ENCODE peak calls at places on chromosome 9, in five cellular contexts. T, G, W, E and X are unnamed samples.

GRCh38 chr9:14366071-14366470 is 52.1 kb upstream of the NFIB start:
- DNase-seq in W (no peak), T (no peak), E (peak), G (peak), X (peak)

GRCh38 chr9:5920860-5921328 is 30.2 kb downstream of the MLANA start:
- DNase-seq in G (peak), T (no peak), W (no peak), E (no peak), X (peak)

GRCh38 chr9:117521293-117521692 is 106.4 kb upstream of the ASTN2 start:
- DNase-seq in W (no peak), E (no peak), T (no peak), G (no peak), X (no peak)

GRCh38 chr9:91047993-91048607 is 246.5 kb downstream of the SYK start:
- DNase-seq in W (no peak), T (peak), G (peak), E (peak), X (peak)

GRCh38 chr9:73869261-73869660 is 627.9 kb upstream of the RORB start:
- DNase-seq in E (peak), G (peak), T (no peak), W (peak), X (peak)

GRCh38 chr9:135786146-135786690 is 84.2 kb downstream of the KCNT1 start:
- DNase-seq in T (no peak), E (no peak), G (no peak), W (no peak), X (no peak)

GRCh38 chr9:135888126-135888765 is 19.1 kb downstream of the CAMSAP1 start:
- DNase-seq in G (no peak), E (no peak), T (no peak), W (no peak), X (no peak)

GRCh38 chr9:89022071-89022721 is 30.9 kb downstream of the S1PR3 start:
- DNase-seq in W (peak), E (peak), T (peak), G (peak), X (no peak)

GRCh38 chr9:98796364-98797101 is at the start of gene ANKS6:
- DNase-seq in G (peak), E (peak), T (peak), W (peak), X (peak)

GRCh38 chr9:137083418-137084004 is 3.3 kb upstream of the MAN1B1 start:
- DNase-seq in W (peak), G (peak), E (peak), T (peak), X (peak)

GRCh38 chr9:38421498-38422211 is 2.6 kb downstream of the IGFBPL1 start:
- DNase-seq in E (peak), G (no peak), W (no peak), T (no peak), X (no peak)

GRCh38 chr9:113274474-113275146 is 762 bp downstream of the CDC26 start:
- DNase-seq in E (peak), G (peak), T (no peak), W (peak), X (peak)

GRCh38 chr9:113275147-113276131 is at the start of the genes CDC26 and PRPF4:
- DNase-seq in W (peak), E (peak), T (peak), G (peak), X (peak)

GRCh38 chr9:113267911-113268563 is 7.3 kb downstream of the CDC26 start:
- DNase-seq in G (no peak), W (no peak), T (no peak), E (no peak), X (no peak)

GRCh38 chr9:113269355-113269754 is 6.0 kb downstream of the CDC26 start:
- DNase-seq in E (no peak), T (no peak), W (no peak), G (no peak), X (no peak)

DNA sequence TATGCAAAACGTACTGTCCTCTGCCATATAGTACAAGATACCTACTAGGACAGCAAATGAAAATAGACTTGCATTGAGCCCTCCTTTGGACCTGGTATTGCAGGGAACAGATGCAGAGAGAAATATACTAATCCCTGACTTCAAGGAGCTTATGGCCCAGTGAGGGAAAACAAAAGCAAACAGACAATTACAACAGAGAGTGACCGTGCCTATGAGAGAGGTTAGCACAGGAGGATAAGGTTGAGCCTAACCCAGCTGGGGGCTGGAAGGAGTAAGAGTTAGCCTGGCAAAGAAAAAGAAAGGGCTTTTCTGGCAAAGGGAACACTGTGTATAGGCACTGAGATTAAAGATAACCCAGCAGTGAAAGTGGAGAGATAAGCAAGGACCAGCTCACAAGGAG is 5.5 kb downstream of the CDC26 start:
- DNase-seq in G (no peak), T (no peak), E (no peak), W (no peak), X (no peak)
- H3K4me3 ChIP-seq in G (no peak), T (no peak), E (no peak), W (no peak), X (no peak)

GRCh38 chr9:36164361-36164760 is 4.8 kb upstream of the CCIN start:
- DNase-seq in G (no peak), T (no peak), W (no peak), E (no peak), X (no peak)

GRCh38 chr9:36162211-36162610 is 7.0 kb upstream of the CCIN start:
- DNase-seq in W (no peak), T (no peak), G (no peak), E (no peak), X (no peak)

GRCh38 chr9:36164989-36165388 is 4.2 kb upstream of the CCIN start:
- DNase-seq in G (no peak), T (no peak), E (no peak), W (no peak), X (no peak)

GRCh38 chr9:36163049-36163839 is 5.9 kb upstream of the CCIN start:
- DNase-seq in W (no peak), E (peak), T (no peak), G (peak), X (peak)

DNA sequence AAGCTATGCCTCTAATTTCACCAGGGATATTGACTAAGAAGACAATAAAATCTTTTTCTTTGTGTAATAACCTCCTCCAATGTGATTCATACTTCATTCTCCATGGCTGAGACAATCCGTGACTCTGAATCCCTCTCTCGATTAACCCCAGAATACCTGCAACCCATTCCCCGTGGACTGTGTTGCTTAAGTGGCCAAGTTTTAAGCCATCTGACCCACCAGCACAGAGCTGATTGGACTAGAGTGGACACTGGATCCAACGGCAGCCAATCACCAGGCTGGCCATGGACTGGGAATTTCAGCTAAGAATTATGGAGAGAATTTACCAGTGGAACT is 5.4 kb upstream of the CCIN start:
- DNase-seq in E (peak), T (no peak), G (peak), W (no peak), X (peak)
- H3K4me3 ChIP-seq in E (no peak), T (no peak), G (no peak), W (no peak), X (no peak)

DNA sequence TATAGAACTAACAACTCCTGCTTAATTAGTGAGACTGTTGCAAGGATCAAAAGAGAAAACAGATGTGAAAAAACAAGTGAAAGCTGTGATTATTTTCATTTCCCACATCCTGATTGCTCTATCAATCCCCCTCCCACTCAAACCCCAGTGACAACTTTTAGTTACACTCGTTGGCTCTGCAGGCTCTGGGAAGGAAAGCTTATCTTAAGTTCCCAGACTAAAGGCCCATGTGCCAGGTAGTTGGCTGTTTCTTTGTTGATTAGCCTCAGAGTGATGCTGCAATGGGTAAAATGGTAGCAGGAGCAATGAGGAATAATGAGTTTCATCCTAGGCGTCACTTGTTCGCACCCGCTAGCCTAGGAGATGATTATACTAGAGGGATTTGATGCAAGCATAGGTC is 133.3 kb upstream of the IFNE start:
- DNase-seq in G (no peak), T (no peak), W (no peak), E (no peak), X (no peak)
- H3K4me3 ChIP-seq in G (no peak), T (no peak), W (no peak), E (no peak), X (no peak)

GRCh38 chr9:95572370-95573151 is 55.8 kb upstream of the PTCH1 start:
- DNase-seq in T (no peak), E (peak), G (no peak), W (no peak), X (peak)

GRCh38 chr9:95570646-95571045 is 53.9 kb upstream of the PTCH1 start:
- DNase-seq in E (peak), W (no peak), T (no peak), G (peak), X (no peak)

GRCh38 chr9:95574176-95574575 is 57.4 kb upstream of the PTCH1 start:
- DNase-seq in T (no peak), E (no peak), G (no peak), W (no peak), X (no peak)

GRCh38 chr9:95573463-95573862 is 56.7 kb upstream of the PTCH1 start:
- DNase-seq in W (no peak), E (no peak), G (no peak), T (no peak), X (no peak)

GRCh38 chr9:95570150-95570549 is 53.4 kb upstream of the PTCH1 start:
- DNase-seq in T (no peak), E (peak), W (no peak), G (peak), X (peak)
- H3K4me3 ChIP-seq in T (no peak), E (peak), W (no peak), G (no peak), X (peak)

GRCh38 chr9:87519415-87519989 is 21.8 kb downstream of the DAPK1 start:
- DNase-seq in T (no peak), E (no peak), G (no peak), W (no peak), X (no peak)

GRCh38 chr9:87518702-87519335 is 21.2 kb downstream of the DAPK1 start:
- DNase-seq in E (peak), T (peak), G (no peak), W (no peak), X (no peak)

GRCh38 chr9:87516931-87517300 is 19.2 kb downstream of the DAPK1 start:
- DNase-seq in T (no peak), G (no peak), E (no peak), W (no peak), X (no peak)

GRCh38 chr9:87516222-87516930 is 18.7 kb downstream of the DAPK1 start:
- DNase-seq in T (peak), W (peak), G (no peak), E (peak), X (no peak)

GRCh38 chr9:87517732-87518131 is 20.1 kb downstream of the DAPK1 start:
- DNase-seq in W (no peak), G (no peak), E (no peak), T (no peak), X (no peak)
- H3K4me3 ChIP-seq in W (no peak), G (no peak), E (no peak), T (no peak), X (no peak)

GRCh38 chr9:81122749-81123148 is 566.6 kb downstream of the TLE1 start:
- DNase-seq in G (no peak), T (no peak), E (no peak), W (no peak), X (no peak)

GRCh38 chr9:81128701-81129100 is 560.6 kb downstream of the TLE1 start:
- DNase-seq in G (no peak), W (no peak), E (no peak), T (no peak), X (no peak)

DNA sequence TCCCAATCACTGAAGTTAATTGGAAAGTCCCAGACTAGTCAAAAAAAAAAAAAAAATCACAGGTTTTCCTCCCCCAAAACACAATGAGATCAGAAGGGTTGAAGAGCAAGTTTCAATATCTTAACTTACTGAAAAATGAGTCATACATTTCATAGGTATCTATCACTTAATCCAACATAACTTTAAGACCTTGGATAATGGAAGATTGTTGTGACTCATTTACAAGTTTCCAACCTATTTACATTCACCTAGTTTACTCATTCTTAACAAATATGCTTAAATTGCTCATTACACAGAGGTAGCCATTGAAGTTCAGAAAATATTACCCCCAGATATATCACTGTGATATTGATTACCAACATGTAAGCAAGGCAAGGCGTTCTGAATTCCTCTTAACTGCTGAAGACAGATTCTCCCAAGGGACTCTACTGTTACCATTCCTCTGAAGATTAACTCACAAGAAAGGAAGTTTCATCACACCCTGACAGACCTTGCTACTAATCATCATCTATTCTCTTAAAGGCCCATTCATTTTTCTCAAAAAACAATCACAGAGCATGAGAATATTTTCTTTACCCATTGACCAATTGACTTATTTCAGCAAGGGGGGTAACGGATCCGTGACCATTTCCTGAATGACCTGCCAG is 563.8 kb downstream of the TLE1 start:
- DNase-seq in E (peak), W (no peak), G (peak), T (no peak), X (peak)
- H3K4me3 ChIP-seq in E (no peak), W (no peak), G (no peak), T (no peak), X (no peak)

DNA sequence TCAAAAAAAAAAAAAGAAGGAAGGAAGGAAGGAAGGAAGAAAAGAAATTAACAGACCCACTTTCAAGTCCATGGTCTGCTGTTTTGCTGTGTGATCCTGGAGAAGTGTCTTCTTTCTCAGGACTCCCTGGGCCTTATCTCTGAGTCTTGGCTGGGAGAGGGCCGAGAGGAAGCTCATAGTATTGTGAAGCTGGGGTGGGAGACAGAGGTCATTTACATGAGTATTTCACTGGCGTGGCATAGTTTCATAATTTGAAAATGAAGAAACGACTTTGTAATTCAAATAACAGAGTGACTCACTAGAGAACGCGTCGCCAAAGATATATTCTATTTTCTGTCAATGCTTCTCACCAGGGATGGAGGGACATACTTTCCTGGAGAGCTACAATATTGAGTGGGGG is 2.4 kb upstream of the C9orf50 start:
- DNase-seq in E (peak), G (peak), T (no peak), W (no peak), X (no peak)
- H3K4me3 ChIP-seq in E (no peak), G (no peak), T (no peak), W (no peak), X (no peak)

GRCh38 chr9:134321957-134322741 is 4.1 kb upstream of the RXRA start:
- DNase-seq in T (no peak), G (no peak), W (no peak), E (no peak), X (no peak)
- H3K4me3 ChIP-seq in T (no peak), G (no peak), W (no peak), E (no peak), X (no peak)